ENCODE peak calls at places on chromosomes 1 and 21, in five cellular contexts. F, A, U, V and N are unnamed samples.

GRCh38 chr1:54614024-54614423 is 9.3 kb downstream of the FAM151A start:
- DNase-seq in F (no peak), A (no peak), U (no peak), V (no peak), N (no peak)

GRCh38 chr1:110243581-110243980 is 33.5 kb downstream of the KCNC4 start:
- DNase-seq in F (peak), A (no peak), U (no peak), V (no peak), N (peak)

GRCh38 chr1:54273837-54274192 is 73.8 kb downstream of the MRPL37 start:
- DNase-seq in F (no peak), A (no peak), U (no peak), V (peak), N (no peak)

GRCh38 chr1:205271277-205271676 is 43.5 kb downstream of the TMCC2 start:
- DNase-seq in F (peak), A (peak), U (no peak), V (peak), N (no peak)

GRCh38 chr1:19032701-19033515 is 76.4 kb upstream of the IFFO2 start:
- DNase-seq in F (no peak), A (no peak), U (no peak), V (no peak), N (no peak)

GRCh38 chr1:242005866-242006565 is 7.1 kb upstream of the MAP1LC3C start:
- DNase-seq in F (peak), A (no peak), U (no peak), V (peak), N (no peak)

GRCh38 chr1:12644829-12645228 is 944 bp downstream of the AADACL4 start:
- DNase-seq in F (no peak), A (no peak), U (no peak), V (no peak), N (no peak)

GRCh38 chr1:78483903-78484302 is 6.9 kb upstream of the PTGFR start:
- DNase-seq in F (peak), A (no peak), U (no peak), V (peak), N (peak)

GRCh38 chr1:5947978-5948680 is 44.1 kb downstream of the NPHP4 start:
- DNase-seq in F (no peak), A (no peak), U (no peak), V (peak), N (peak)

GRCh38 chr1:26280333-26281042 is 602 bp downstream of the SH3BGRL3 start:
- DNase-seq in F (no peak), A (no peak), U (no peak), V (peak), N (peak)

GRCh38 chr1:15141933-15142647 is 11.5 kb upstream of the TMEM51 start:
- DNase-seq in F (peak), A (no peak), U (no peak), V (peak), N (peak)

GRCh38 chr1:153633161-153633746 is 612 bp upstream of the CHTOP start:
- DNase-seq in F (no peak), A (no peak), U (peak), V (no peak), N (no peak)

GRCh38 chr1:217425528-217425927 is 205.4 kb downstream of the GPATCH2 start:
- DNase-seq in F (peak), A (no peak), U (no peak), V (peak), N (no peak)

GRCh38 chr1:53715478-53715877 is 23.5 kb downstream of the GLIS1 start:
- DNase-seq in F (no peak), A (no peak), U (no peak), V (peak), N (peak)

GRCh38 chr1:223670458-223671159 is 5.1 kb upstream of the CAPN8 start:
- DNase-seq in F (peak), A (no peak), U (no peak), V (peak), N (peak)

GRCh38 chr1:34070201-34070836 is 94.7 kb downstream of the CSMD2 start:
- DNase-seq in F (no peak), A (no peak), U (no peak), V (no peak), N (no peak)

GRCh38 chr1:212638419-212639151 is 30.0 kb downstream of the ATF3 start:
- DNase-seq in F (peak), A (no peak), U (no peak), V (peak), N (no peak)

GRCh38 chr21:33296156-33296555 is 28.6 kb upstream of the IFNAR1 start:
- DNase-seq in F (no peak), A (no peak), U (no peak), V (no peak), N (no peak)

GRCh38 chr1:58465825-58466617 is 80.5 kb downstream of the OMA1 start:
- DNase-seq in F (no peak), A (no peak), U (no peak), V (no peak), N (peak)

GRCh38 chr21:43639470-43640178 is 19.7 kb downstream of the HSF2BP start:
- DNase-seq in F (peak), A (no peak), U (no peak), V (peak), N (peak)

GRCh38 chr1:85884372-85885035 is 176.3 kb upstream of the ZNHIT6 start:
- DNase-seq in F (peak), A (no peak), U (no peak), V (peak), N (peak)

GRCh38 chr1:23772049-23772853 is 6.0 kb upstream of the PITHD1 start:
- DNase-seq in F (peak), A (peak), U (peak), V (peak), N (peak)

GRCh38 chr1:17355898-17356297 is 16.1 kb upstream of the PADI6 start:
- DNase-seq in F (no peak), A (no peak), U (no peak), V (no peak), N (no peak)

GRCh38 chr1:210292276-210292851 is 36.3 kb upstream of the HHAT start:
- DNase-seq in F (no peak), A (peak), U (no peak), V (no peak), N (no peak)

GRCh38 chr1:218201004-218201403 is 84.1 kb upstream of the RRP15 start:
- DNase-seq in F (peak), A (no peak), U (no peak), V (no peak), N (no peak)

GRCh38 chr1:95017775-95018174 is 55.0 kb downstream of the ALG14 start:
- DNase-seq in F (no peak), A (no peak), U (no peak), V (no peak), N (no peak)

GRCh38 chr1:224922404-224923164 is 6.9 kb upstream of the DNAH14 start:
- DNase-seq in F (peak), A (no peak), U (no peak), V (peak), N (peak)

GRCh38 chr1:175498002-175498401 is 245.4 kb downstream of the TNR start:
- DNase-seq in F (no peak), A (no peak), U (no peak), V (peak), N (peak)

GRCh38 chr1:197127513-197127912 is 19.0 kb downstream of the ASPM start:
- DNase-seq in F (peak), A (no peak), U (no peak), V (peak), N (no peak)

GRCh38 chr1:239091537-239091936 is 294.8 kb upstream of the CHRM3 start:
- DNase-seq in F (no peak), A (no peak), U (no peak), V (no peak), N (no peak)

GRCh38 chr21:45572231-45572630 is 30.0 kb upstream of the SLC19A1 start:
- DNase-seq in F (no peak), A (no peak), U (no peak), V (no peak), N (no peak)

GRCh38 chr1:170789063-170789462 is 125.1 kb downstream of the PRRX1 start:
- DNase-seq in F (no peak), A (no peak), U (no peak), V (no peak), N (no peak)

GRCh38 chr1:236156512-236157208 is 14.3 kb downstream of the GPR137B start:
- DNase-seq in F (no peak), A (no peak), U (no peak), V (no peak), N (no peak)

GRCh38 chr1:84997667-84998600 is 1.0 kb upstream of the MCOLN2 start:
- DNase-seq in F (peak), A (no peak), U (no peak), V (peak), N (peak)

GRCh38 chr1:71089536-71090270 is 8.9 kb upstream of the ZRANB2 start:
- DNase-seq in F (peak), A (no peak), U (no peak), V (peak), N (peak)

GRCh38 chr1:216812966-216813365 is 89.7 kb upstream of the ESRRG start:
- DNase-seq in F (no peak), A (no peak), U (no peak), V (no peak), N (peak)

GRCh38 chr1:216600730-216601426 is 122.4 kb downstream of the ESRRG start:
- DNase-seq in F (peak), A (peak), U (no peak), V (peak), N (peak)

GRCh38 chr1:218392717-218393116 is 47.6 kb downstream of the TGFB2 start:
- DNase-seq in F (no peak), A (no peak), U (no peak), V (no peak), N (no peak)

GRCh38 chr21:46219591-46220239 is 8.9 kb downstream of the LSS start:
- DNase-seq in F (no peak), A (no peak), U (no peak), V (no peak), N (no peak)

GRCh38 chr1:84936116-84936810 is 43.3 kb upstream of the LPAR3 start:
- DNase-seq in F (peak), A (peak), U (no peak), V (peak), N (peak)

GRCh38 chr1:107954121-107954520 is 10.9 kb downstream of the VAV3 start:
- DNase-seq in F (no peak), A (no peak), U (no peak), V (no peak), N (no peak)
- TF ChIP-seq CTCF in F (no peak), A (no peak), U (no peak), V (no peak), N (no peak)

GRCh38 chr1:199460933-199461332 is 566.6 kb upstream of the NR5A2 start:
- DNase-seq in F (peak), A (no peak), U (no peak), V (no peak), N (no peak)

DNA sequence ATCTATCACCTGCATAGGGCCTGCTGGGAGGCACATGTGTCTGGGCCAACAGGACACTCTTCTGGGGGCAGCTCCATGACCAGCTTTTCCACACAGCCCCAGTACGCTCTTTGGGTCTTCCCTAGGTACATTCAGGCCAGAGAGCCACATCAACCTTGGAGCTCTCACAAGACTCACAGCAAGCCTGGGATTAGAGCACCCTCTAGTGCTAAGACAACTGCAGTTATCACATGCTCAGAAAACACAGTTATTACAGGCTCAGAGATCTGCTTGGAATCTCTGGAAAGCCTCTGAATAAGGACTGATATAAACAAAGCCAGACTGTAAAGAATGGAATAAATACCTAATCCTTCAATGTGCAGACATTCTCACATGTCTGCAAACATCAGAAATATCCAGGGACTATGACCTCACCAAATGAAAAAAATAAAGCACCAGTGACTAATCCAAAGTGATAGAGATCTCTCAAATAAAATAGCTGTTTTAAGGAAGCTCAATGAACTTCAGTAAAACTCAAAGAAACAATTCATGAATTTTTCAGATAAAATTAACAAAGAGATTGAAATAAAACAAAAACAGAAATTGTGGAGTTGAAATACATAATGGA is 563.9 kb upstream of the NR5A2 start:
- DNase-seq in F (peak), A (no peak), U (no peak), V (peak), N (peak)
- TF ChIP-seq CTCF in F (peak), A (no peak), U (no peak), V (peak), N (peak)

GRCh38 chr1:232170909-232171308 is 459.0 kb downstream of the SIPA1L2 start:
- DNase-seq in F (no peak), A (no peak), U (no peak), V (no peak), N (peak)
- TF ChIP-seq CTCF in F (no peak), A (no peak), U (no peak), V (no peak), N (peak)

DNA sequence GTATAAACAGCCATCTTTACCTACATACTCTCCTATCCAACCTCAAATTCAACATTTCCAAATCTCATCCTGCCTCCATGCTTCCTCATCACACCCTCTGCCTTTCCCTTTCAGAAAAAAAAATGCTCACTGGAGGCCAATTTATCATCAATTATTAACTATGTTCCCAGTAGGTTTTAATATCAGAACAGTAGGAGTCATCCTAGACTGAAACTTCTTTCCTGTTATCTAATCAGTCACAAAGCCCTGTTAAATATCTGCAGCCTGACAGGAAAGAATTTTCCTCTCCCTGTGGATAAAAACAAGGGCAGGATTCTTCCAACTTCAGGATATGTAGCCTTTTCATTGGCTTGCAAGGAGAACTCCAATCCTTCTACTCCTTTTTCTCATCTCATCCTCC is 28.4 kb downstream of the EGLN1 start:
- DNase-seq in F (peak), A (no peak), U (no peak), V (no peak), N (no peak)
- TF ChIP-seq CTCF in F (no peak), A (no peak), U (no peak), V (no peak), N (no peak)

DNA sequence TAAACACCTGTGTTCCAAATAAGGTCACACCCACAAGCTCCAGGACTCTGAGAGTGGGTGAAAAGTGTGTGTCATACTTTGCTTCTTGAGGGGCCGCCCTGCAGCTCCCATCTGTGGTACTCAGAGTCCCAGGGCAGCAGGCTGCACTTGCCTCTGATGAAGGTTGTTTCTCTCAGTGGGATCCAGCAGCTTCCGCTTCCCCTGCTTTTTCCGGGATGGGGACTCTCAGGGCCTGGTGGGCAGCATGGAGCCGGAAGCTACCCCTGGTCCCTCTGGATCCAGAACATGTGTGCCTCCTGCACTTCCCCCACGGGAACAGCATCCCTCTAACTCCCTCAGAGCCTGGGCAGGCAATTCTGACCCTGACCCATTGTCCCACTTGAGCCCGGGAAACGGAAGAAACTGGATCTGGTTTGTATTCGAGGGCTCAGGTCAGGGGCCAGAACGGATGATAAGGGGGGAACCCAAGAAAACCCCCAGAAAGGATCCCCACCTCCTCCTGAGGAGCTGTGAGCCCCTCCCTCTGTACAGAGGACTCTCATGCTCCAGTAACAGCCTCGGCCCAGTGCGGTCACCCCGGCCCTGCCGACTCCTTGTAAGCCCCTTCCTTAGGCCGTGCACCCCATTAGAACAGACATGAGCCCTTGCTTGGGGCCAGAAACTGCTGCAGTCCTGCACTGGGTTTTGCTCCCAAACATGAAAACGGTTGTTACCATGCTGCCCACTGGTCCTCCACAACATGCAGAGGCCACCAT is 189.5 kb upstream of the C1orf174 start:
- DNase-seq in F (no peak), A (no peak), U (no peak), V (no peak), N (no peak)
- TF ChIP-seq CTCF in F (no peak), A (no peak), U (no peak), V (no peak), N (no peak)

DNA sequence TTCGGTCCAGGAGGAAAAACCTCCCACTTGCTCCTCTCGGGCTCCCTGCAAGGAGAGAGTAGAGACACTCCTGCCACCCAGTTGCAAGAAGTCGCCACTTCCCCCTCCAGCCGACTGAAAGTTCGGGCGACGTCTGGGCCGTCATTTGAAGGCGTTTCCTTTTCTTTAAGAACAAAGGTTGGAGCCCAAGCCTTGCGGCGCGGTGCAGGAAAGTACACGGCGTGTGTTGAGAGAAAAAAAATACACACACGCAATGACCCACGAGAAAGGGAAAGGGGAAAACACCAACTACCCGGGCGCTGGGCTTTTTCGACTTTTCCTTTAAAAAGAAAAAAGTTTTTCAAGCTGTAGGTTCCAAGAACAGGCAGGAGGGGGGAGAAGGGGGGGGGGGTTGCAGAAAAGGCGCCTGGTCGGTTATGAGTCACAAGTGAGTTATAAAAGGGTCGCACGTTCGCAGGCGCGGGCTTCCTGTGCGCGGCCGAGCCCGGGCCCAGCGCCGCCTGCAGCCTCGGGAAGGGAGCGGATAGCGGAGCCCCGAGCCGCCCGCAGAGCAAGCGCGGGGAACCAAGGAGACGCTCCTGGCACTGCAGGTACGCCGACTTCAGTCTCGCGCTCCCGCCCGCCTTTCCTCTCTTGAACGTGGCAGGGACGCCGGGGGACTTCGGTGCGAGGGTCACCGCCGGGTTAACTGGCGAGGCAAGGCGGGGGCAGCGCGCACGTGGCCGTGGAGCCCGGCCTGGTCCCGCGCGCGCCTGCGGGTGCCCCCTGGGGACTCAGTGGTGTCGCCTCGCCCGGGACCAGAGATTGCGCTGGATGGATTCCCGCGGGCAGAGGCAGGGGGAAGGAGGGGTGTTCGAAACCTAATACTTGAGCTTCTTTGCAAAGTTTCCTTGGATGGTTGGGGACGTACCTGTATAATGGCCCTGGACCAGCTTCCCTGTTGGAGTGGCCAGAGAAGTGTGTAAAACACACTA is 45.3 kb downstream of the MRPL39 start:
- DNase-seq in F (peak), A (peak), U (no peak), V (peak), N (peak)
- TF ChIP-seq CTCF in F (peak), A (no peak), U (no peak), V (peak), N (peak)